ENCODE peak calls at places on chromosomes 3 and 15, in six cellular contexts. One of them, this sample, is unnamed.

GRCh38 chr3:185992801-185993467 is 55.1 kb upstream of the TRA2B start:
- DNase-seq in HepG2: no peak
- DNase-seq in SK-N-SH: no peak
- DNase-seq in HCT116: no peak
- DNase-seq in endothelial cell of umbilical vein: no peak
- DNase-seq in K562: no peak
- DNase-seq in this sample: no peak

GRCh38 chr3:189588061-189588817 is 43.0 kb upstream of the TP63 start:
- DNase-seq in K562: no peak
- DNase-seq in HCT116: no peak
- DNase-seq in HepG2: no peak
- DNase-seq in endothelial cell of umbilical vein: no peak
- DNase-seq in SK-N-SH: no peak
- DNase-seq in this sample: peak

GRCh38 chr15:40928975-40929729 is at the start of gene DLL4:
- DNase-seq in K562: peak
- DNase-seq in endothelial cell of umbilical vein: peak
- DNase-seq in HepG2: peak
- DNase-seq in HCT116: peak
- DNase-seq in SK-N-SH: peak
- DNase-seq in this sample: no peak

GRCh38 chr3:134374791-134375541 is 719 bp upstream of the AMOTL2 start:
- DNase-seq in SK-N-SH: no peak
- DNase-seq in endothelial cell of umbilical vein: peak
- DNase-seq in HepG2: peak
- DNase-seq in K562: no peak
- DNase-seq in HCT116: no peak
- DNase-seq in this sample: no peak

GRCh38 chr15:82730022-82730530 is 20.4 kb upstream of the AP3B2 start:
- DNase-seq in K562: no peak
- DNase-seq in SK-N-SH: no peak
- DNase-seq in HepG2: no peak
- DNase-seq in endothelial cell of umbilical vein: no peak
- DNase-seq in HCT116: no peak
- DNase-seq in this sample: no peak

GRCh38 chr3:30266536-30266935 is 339.9 kb upstream of the TGFBR2 start:
- DNase-seq in HepG2: no peak
- DNase-seq in HCT116: no peak
- DNase-seq in K562: no peak
- DNase-seq in endothelial cell of umbilical vein: no peak
- DNase-seq in SK-N-SH: no peak
- DNase-seq in this sample: no peak

GRCh38 chr15:38603271-38603670 is 38.7 kb upstream of the RASGRP1 start:
- DNase-seq in HCT116: no peak
- DNase-seq in SK-N-SH: no peak
- DNase-seq in endothelial cell of umbilical vein: no peak
- DNase-seq in HepG2: no peak
- DNase-seq in K562: no peak
- DNase-seq in this sample: no peak

GRCh38 chr15:62506217-62506805 is 341.2 kb upstream of the C2CD4B start:
- DNase-seq in K562: no peak
- DNase-seq in HCT116: no peak
- DNase-seq in HepG2: peak
- DNase-seq in endothelial cell of umbilical vein: no peak
- DNase-seq in SK-N-SH: no peak
- DNase-seq in this sample: peak

GRCh38 chr3:39420537-39420936 is 14.0 kb downstream of the RPSA start:
- DNase-seq in endothelial cell of umbilical vein: no peak
- DNase-seq in HCT116: no peak
- DNase-seq in SK-N-SH: no peak
- DNase-seq in K562: no peak
- DNase-seq in HepG2: no peak
- DNase-seq in this sample: no peak

GRCh38 chr15:39591141-39591895 is 10.4 kb downstream of the THBS1 start:
- DNase-seq in K562: no peak
- DNase-seq in HCT116: no peak
- DNase-seq in HepG2: no peak
- DNase-seq in SK-N-SH: no peak
- DNase-seq in endothelial cell of umbilical vein: peak
- DNase-seq in this sample: no peak

GRCh38 chr15:67185621-67186225 is 68.7 kb downstream of the AAGAB start:
- DNase-seq in HCT116: no peak
- DNase-seq in endothelial cell of umbilical vein: no peak
- DNase-seq in SK-N-SH: no peak
- DNase-seq in K562: no peak
- DNase-seq in HepG2: no peak
- DNase-seq in this sample: no peak

GRCh38 chr3:127666684-127667083 is 6.1 kb upstream of the ABTB1 start:
- DNase-seq in HepG2: no peak
- DNase-seq in HCT116: no peak
- DNase-seq in K562: no peak
- DNase-seq in endothelial cell of umbilical vein: no peak
- DNase-seq in SK-N-SH: no peak
- DNase-seq in this sample: no peak

GRCh38 chr15:99504823-99505551 is 60.8 kb upstream of the MEF2A start:
- DNase-seq in HCT116: no peak
- DNase-seq in endothelial cell of umbilical vein: peak
- DNase-seq in SK-N-SH: no peak
- DNase-seq in HepG2: peak
- DNase-seq in K562: no peak
- DNase-seq in this sample: no peak

GRCh38 chr3:188544012-188544411 is 390.1 kb downstream of the LPP start:
- DNase-seq in HepG2: no peak
- DNase-seq in K562: no peak
- DNase-seq in SK-N-SH: no peak
- DNase-seq in endothelial cell of umbilical vein: no peak
- DNase-seq in HCT116: no peak
- DNase-seq in this sample: no peak
- H3K27ac ChIP-seq in HepG2: no peak
- H3K27ac ChIP-seq in K562: no peak
- H3K27ac ChIP-seq in SK-N-SH: no peak
- H3K27ac ChIP-seq in endothelial cell of umbilical vein: no peak
- H3K27ac ChIP-seq in HCT116: no peak
- H3K27ac ChIP-seq in this sample: no peak

GRCh38 chr15:75705854-75706681 is 6.6 kb downstream of the CSPG4 start:
- DNase-seq in SK-N-SH: no peak
- DNase-seq in HCT116: no peak
- DNase-seq in endothelial cell of umbilical vein: no peak
- DNase-seq in K562: no peak
- DNase-seq in HepG2: no peak
- DNase-seq in this sample: no peak

GRCh38 chr15:75704618-75705017 is 8.0 kb downstream of the CSPG4 start:
- DNase-seq in HepG2: no peak
- DNase-seq in HCT116: no peak
- DNase-seq in SK-N-SH: no peak
- DNase-seq in endothelial cell of umbilical vein: no peak
- DNase-seq in K562: no peak
- DNase-seq in this sample: no peak

GRCh38 chr15:75704263-75704615 is 8.4 kb downstream of the CSPG4 start:
- DNase-seq in HepG2: no peak
- DNase-seq in K562: no peak
- DNase-seq in HCT116: no peak
- DNase-seq in endothelial cell of umbilical vein: no peak
- DNase-seq in SK-N-SH: peak
- DNase-seq in this sample: no peak

GRCh38 chr15:75698399-75698747 is 14.3 kb downstream of the CSPG4 start:
- DNase-seq in endothelial cell of umbilical vein: no peak
- DNase-seq in HepG2: no peak
- DNase-seq in K562: no peak
- DNase-seq in HCT116: no peak
- DNase-seq in SK-N-SH: no peak
- DNase-seq in this sample: no peak

GRCh38 chr15:75702431-75702830 is 10.2 kb downstream of the CSPG4 start:
- DNase-seq in HepG2: no peak
- DNase-seq in K562: peak
- DNase-seq in SK-N-SH: no peak
- DNase-seq in endothelial cell of umbilical vein: no peak
- DNase-seq in HCT116: no peak
- DNase-seq in this sample: no peak
- H3K9ac ChIP-seq in HepG2: no peak
- H3K9ac ChIP-seq in K562: peak
- H3K9ac ChIP-seq in SK-N-SH: no peak
- H3K9ac ChIP-seq in endothelial cell of umbilical vein: no peak
- H3K9ac ChIP-seq in HCT116: no peak
- H3K9ac ChIP-seq in this sample: no peak

GRCh38 chr3:188267790-188268333 is 113.9 kb downstream of the LPP start:
- DNase-seq in SK-N-SH: no peak
- DNase-seq in endothelial cell of umbilical vein: no peak
- DNase-seq in K562: no peak
- DNase-seq in HCT116: no peak
- DNase-seq in HepG2: no peak
- DNase-seq in this sample: no peak

GRCh38 chr3:188264231-188265213 is 110.6 kb downstream of the LPP start:
- DNase-seq in endothelial cell of umbilical vein: peak
- DNase-seq in SK-N-SH: no peak
- DNase-seq in HCT116: no peak
- DNase-seq in K562: no peak
- DNase-seq in HepG2: peak
- DNase-seq in this sample: no peak

GRCh38 chr3:188269040-188269439 is 115.1 kb downstream of the LPP start:
- DNase-seq in SK-N-SH: no peak
- DNase-seq in endothelial cell of umbilical vein: no peak
- DNase-seq in K562: no peak
- DNase-seq in HCT116: no peak
- DNase-seq in HepG2: no peak
- DNase-seq in this sample: no peak

GRCh38 chr3:188268336-188268735 is 114.4 kb downstream of the LPP start:
- DNase-seq in HCT116: no peak
- DNase-seq in HepG2: no peak
- DNase-seq in endothelial cell of umbilical vein: no peak
- DNase-seq in SK-N-SH: no peak
- DNase-seq in K562: no peak
- DNase-seq in this sample: no peak

DNA sequence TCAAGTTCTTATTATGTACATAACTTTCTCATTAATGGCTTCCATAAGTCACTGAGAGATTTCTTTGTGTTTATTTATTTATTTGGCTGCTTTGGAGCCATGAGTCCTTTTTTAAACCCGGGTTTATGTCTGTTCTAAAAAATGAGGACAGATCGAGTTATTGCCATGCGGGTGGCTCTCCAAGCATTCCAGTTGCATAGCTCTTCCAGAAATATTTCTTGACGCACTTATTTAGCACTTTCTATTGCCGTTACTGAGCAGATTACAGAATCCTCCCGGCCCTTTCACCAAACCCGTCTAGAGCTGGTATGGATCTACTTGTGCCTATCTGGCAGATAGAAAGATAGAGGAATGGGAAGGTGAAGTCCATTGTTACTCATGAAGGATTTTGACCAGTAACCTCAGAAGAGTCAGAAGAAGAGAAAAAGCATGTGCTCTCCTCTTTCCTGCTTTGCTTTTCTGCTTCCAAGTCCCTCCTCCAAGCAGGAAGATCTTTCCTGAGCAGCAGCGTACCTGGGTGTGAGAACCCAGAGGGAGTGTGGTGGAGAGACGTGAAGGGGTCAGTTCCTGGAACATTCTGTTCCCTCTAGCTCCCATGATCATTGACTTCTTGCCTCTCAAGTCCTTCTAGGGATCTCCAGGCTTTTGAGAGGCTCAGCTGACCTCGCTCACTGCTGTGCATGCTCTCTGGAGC is 112.8 kb downstream of the LPP start:
- DNase-seq in HCT116: no peak
- DNase-seq in HepG2: no peak
- DNase-seq in endothelial cell of umbilical vein: peak
- DNase-seq in SK-N-SH: no peak
- DNase-seq in K562: no peak
- DNase-seq in this sample: no peak
- TF ChIP-seq POLR2AphosphoS5 in HCT116: no peak
- TF ChIP-seq POLR2AphosphoS5 in HepG2: no peak
- TF ChIP-seq POLR2AphosphoS5 in endothelial cell of umbilical vein: no peak
- TF ChIP-seq POLR2AphosphoS5 in SK-N-SH: no peak
- TF ChIP-seq POLR2AphosphoS5 in K562: no peak
- TF ChIP-seq POLR2AphosphoS5 in this sample: no peak

DNA sequence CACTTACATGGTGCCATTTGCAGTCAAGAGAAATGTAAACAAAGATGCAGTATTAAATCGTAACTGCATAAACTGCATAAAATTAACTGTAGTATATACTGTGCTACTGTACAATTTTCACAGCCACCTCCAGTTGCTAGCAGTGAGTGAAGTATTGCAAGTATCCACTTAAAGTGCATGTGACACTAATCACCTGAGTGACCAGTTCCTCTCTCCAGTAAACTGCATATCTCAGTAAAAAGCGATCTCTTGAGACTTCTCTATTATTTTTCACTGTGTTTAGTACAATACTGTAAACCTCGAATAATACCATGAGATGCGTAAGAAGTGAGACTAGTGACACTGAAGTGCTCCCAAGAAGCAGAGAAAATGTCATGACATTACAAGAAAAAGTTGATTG is 111.7 kb upstream of the PLXND1 start:
- DNase-seq in endothelial cell of umbilical vein: no peak
- DNase-seq in SK-N-SH: no peak
- DNase-seq in HCT116: no peak
- DNase-seq in K562: no peak
- DNase-seq in HepG2: no peak
- DNase-seq in this sample: no peak
- H3K27ac ChIP-seq in endothelial cell of umbilical vein: no peak
- H3K27ac ChIP-seq in SK-N-SH: no peak
- H3K27ac ChIP-seq in HCT116: no peak
- H3K27ac ChIP-seq in K562: no peak
- H3K27ac ChIP-seq in HepG2: no peak
- H3K27ac ChIP-seq in this sample: no peak

GRCh38 chr15:32908135-32908801 is 190.5 kb downstream of the GREM1 start:
- DNase-seq in endothelial cell of umbilical vein: peak
- DNase-seq in HCT116: no peak
- DNase-seq in SK-N-SH: no peak
- DNase-seq in K562: no peak
- DNase-seq in HepG2: no peak
- DNase-seq in this sample: no peak

GRCh38 chr15:32908921-32909320 is 191.1 kb downstream of the GREM1 start:
- DNase-seq in HCT116: no peak
- DNase-seq in HepG2: no peak
- DNase-seq in SK-N-SH: no peak
- DNase-seq in K562: no peak
- DNase-seq in endothelial cell of umbilical vein: no peak
- DNase-seq in this sample: no peak

GRCh38 chr15:32904448-32904847 is 186.6 kb downstream of the GREM1 start:
- DNase-seq in K562: no peak
- DNase-seq in endothelial cell of umbilical vein: no peak
- DNase-seq in SK-N-SH: no peak
- DNase-seq in HCT116: no peak
- DNase-seq in HepG2: no peak
- DNase-seq in this sample: no peak

GRCh38 chr15:32903591-32903990 is 185.8 kb downstream of the GREM1 start:
- DNase-seq in endothelial cell of umbilical vein: no peak
- DNase-seq in K562: no peak
- DNase-seq in HCT116: no peak
- DNase-seq in SK-N-SH: no peak
- DNase-seq in HepG2: no peak
- DNase-seq in this sample: no peak

GRCh38 chr15:32905481-32905880 is 187.7 kb downstream of the GREM1 start:
- DNase-seq in HCT116: no peak
- DNase-seq in HepG2: no peak
- DNase-seq in endothelial cell of umbilical vein: no peak
- DNase-seq in K562: no peak
- DNase-seq in SK-N-SH: no peak
- DNase-seq in this sample: no peak
- H3K9ac ChIP-seq in HCT116: no peak
- H3K9ac ChIP-seq in HepG2: no peak
- H3K9ac ChIP-seq in endothelial cell of umbilical vein: no peak
- H3K9ac ChIP-seq in K562: no peak
- H3K9ac ChIP-seq in SK-N-SH: no peak
- H3K9ac ChIP-seq in this sample: no peak